ENCODE peak calls at places on chromosome 22, in seven cellular contexts. One of them, this sample, is unnamed.

GRCh38 chr22:36323182-36323854 is 64.4 kb downstream of the MYH9 start:
- DNase-seq in left ventricle myocardium inferior: peak; percentile 73
- DNase-seq in esophagus squamous epithelium: no peak
- DNase-seq in lower lobe of right lung: peak; percentile 76
- DNase-seq in GM23338: no peak
- DNase-seq in spleen: no peak
- DNase-seq in lower leg skin: peak; percentile 92
- DNase-seq in this sample: peak; percentile 79

GRCh38 chr22:29481265-29482000 is 1.4 kb downstream of the NEFH start:
- DNase-seq in left ventricle myocardium inferior: no peak
- DNase-seq in lower leg skin: no peak
- DNase-seq in lower lobe of right lung: no peak
- DNase-seq in spleen: no peak
- DNase-seq in GM23338: peak; percentile 92
- DNase-seq in esophagus squamous epithelium: no peak
- DNase-seq in this sample: no peak

GRCh38 chr22:27032121-27032761 is 374.9 kb downstream of the MIAT start:
- DNase-seq in lower leg skin: no peak
- DNase-seq in left ventricle myocardium inferior: no peak
- DNase-seq in GM23338: peak; percentile 87
- DNase-seq in esophagus squamous epithelium: no peak
- DNase-seq in spleen: no peak
- DNase-seq in lower lobe of right lung: no peak
- DNase-seq in this sample: no peak

GRCh38 chr22:35930933-35931332 is 97.7 kb downstream of the RBFOX2 start:
- DNase-seq in esophagus squamous epithelium: no peak
- DNase-seq in left ventricle myocardium inferior: no peak
- DNase-seq in spleen: no peak
- DNase-seq in lower leg skin: no peak
- DNase-seq in GM23338: peak; percentile 56
- DNase-seq in lower lobe of right lung: no peak
- DNase-seq in this sample: no peak

GRCh38 chr22:41844036-41844435 is 11.1 kb downstream of the SREBF2 start:
- DNase-seq in spleen: no peak
- DNase-seq in lower lobe of right lung: no peak
- DNase-seq in left ventricle myocardium inferior: no peak
- DNase-seq in GM23338: no peak
- DNase-seq in lower leg skin: no peak
- DNase-seq in esophagus squamous epithelium: no peak
- DNase-seq in this sample: no peak

GRCh38 chr22:38353701-38354100 is 36.5 kb upstream of the CSNK1E start:
- DNase-seq in spleen: no peak
- DNase-seq in lower leg skin: peak; percentile 76
- DNase-seq in lower lobe of right lung: no peak
- DNase-seq in esophagus squamous epithelium: no peak
- DNase-seq in left ventricle myocardium inferior: no peak
- DNase-seq in GM23338: peak; percentile 40
- DNase-seq in this sample: no peak

GRCh38 chr22:28410050-28410816 is 269.4 kb downstream of the TTC28 start:
- DNase-seq in esophagus squamous epithelium: no peak
- DNase-seq in lower leg skin: no peak
- DNase-seq in GM23338: peak; percentile 24
- DNase-seq in spleen: no peak
- DNase-seq in left ventricle myocardium inferior: no peak
- DNase-seq in lower lobe of right lung: no peak
- DNase-seq in this sample: no peak

GRCh38 chr22:25080855-25081254 is 118.8 kb upstream of the CRYBB3 start:
- DNase-seq in lower lobe of right lung: no peak
- DNase-seq in spleen: no peak
- DNase-seq in GM23338: no peak
- DNase-seq in left ventricle myocardium inferior: no peak
- DNase-seq in lower leg skin: no peak
- DNase-seq in esophagus squamous epithelium: no peak
- DNase-seq in this sample: no peak

GRCh38 chr22:37229012-37229804 is 14.9 kb downstream of the RAC2 start:
- DNase-seq in esophagus squamous epithelium: no peak
- DNase-seq in lower leg skin: no peak
- DNase-seq in spleen: peak; percentile 87
- DNase-seq in left ventricle myocardium inferior: no peak
- DNase-seq in GM23338: no peak
- DNase-seq in lower lobe of right lung: no peak
- DNase-seq in this sample: no peak

GRCh38 chr22:40599731-40600130 is 36.8 kb downstream of the MRTFA start:
- DNase-seq in GM23338: no peak
- DNase-seq in esophagus squamous epithelium: no peak
- DNase-seq in spleen: no peak
- DNase-seq in left ventricle myocardium inferior: no peak
- DNase-seq in lower lobe of right lung: no peak
- DNase-seq in lower leg skin: no peak
- DNase-seq in this sample: no peak

GRCh38 chr22:20956258-20957117 is 10.6 kb upstream of the AIFM3 start:
- DNase-seq in lower leg skin: no peak
- DNase-seq in lower lobe of right lung: no peak
- DNase-seq in left ventricle myocardium inferior: no peak
- DNase-seq in esophagus squamous epithelium: no peak
- DNase-seq in spleen: no peak
- DNase-seq in GM23338: peak; percentile 87
- DNase-seq in this sample: peak; percentile 67

GRCh38 chr22:37752189-37753061 is 55.3 kb upstream of the GCAT start:
- DNase-seq in spleen: peak; percentile 88
- DNase-seq in GM23338: no peak
- DNase-seq in lower lobe of right lung: peak; percentile 87
- DNase-seq in left ventricle myocardium inferior: peak; percentile 95
- DNase-seq in lower leg skin: peak; percentile 97
- DNase-seq in esophagus squamous epithelium: peak; percentile 58
- DNase-seq in this sample: peak; percentile 90

GRCh38 chr22:20080445-20080775 is 369 bp downstream of the DGCR8 start:
- DNase-seq in GM23338: peak; percentile 68
- DNase-seq in left ventricle myocardium inferior: peak; percentile 68
- DNase-seq in esophagus squamous epithelium: no peak
- DNase-seq in spleen: peak; percentile 94
- DNase-seq in lower lobe of right lung: peak; percentile 80
- DNase-seq in lower leg skin: peak; percentile 92
- DNase-seq in this sample: peak; percentile 89

GRCh38 chr22:21603973-21604372 is 25.8 kb downstream of the YDJC start:
- DNase-seq in lower leg skin: no peak
- DNase-seq in left ventricle myocardium inferior: no peak
- DNase-seq in esophagus squamous epithelium: no peak
- DNase-seq in lower lobe of right lung: no peak
- DNase-seq in spleen: no peak
- DNase-seq in GM23338: no peak
- DNase-seq in this sample: no peak

GRCh38 chr22:44445731-44446130 is 52.3 kb downstream of the RTL6 start:
- DNase-seq in spleen: peak; percentile 48
- DNase-seq in lower lobe of right lung: peak; percentile 9
- DNase-seq in GM23338: no peak
- DNase-seq in esophagus squamous epithelium: no peak
- DNase-seq in lower leg skin: peak; percentile 53
- DNase-seq in left ventricle myocardium inferior: no peak
- DNase-seq in this sample: peak; percentile 43

GRCh38 chr22:31861226-31861840 is 83.0 kb upstream of the YWHAH start:
- DNase-seq in lower lobe of right lung: no peak
- DNase-seq in left ventricle myocardium inferior: no peak
- DNase-seq in esophagus squamous epithelium: no peak
- DNase-seq in spleen: no peak
- DNase-seq in GM23338: no peak
- DNase-seq in lower leg skin: no peak
- DNase-seq in this sample: no peak

DNA sequence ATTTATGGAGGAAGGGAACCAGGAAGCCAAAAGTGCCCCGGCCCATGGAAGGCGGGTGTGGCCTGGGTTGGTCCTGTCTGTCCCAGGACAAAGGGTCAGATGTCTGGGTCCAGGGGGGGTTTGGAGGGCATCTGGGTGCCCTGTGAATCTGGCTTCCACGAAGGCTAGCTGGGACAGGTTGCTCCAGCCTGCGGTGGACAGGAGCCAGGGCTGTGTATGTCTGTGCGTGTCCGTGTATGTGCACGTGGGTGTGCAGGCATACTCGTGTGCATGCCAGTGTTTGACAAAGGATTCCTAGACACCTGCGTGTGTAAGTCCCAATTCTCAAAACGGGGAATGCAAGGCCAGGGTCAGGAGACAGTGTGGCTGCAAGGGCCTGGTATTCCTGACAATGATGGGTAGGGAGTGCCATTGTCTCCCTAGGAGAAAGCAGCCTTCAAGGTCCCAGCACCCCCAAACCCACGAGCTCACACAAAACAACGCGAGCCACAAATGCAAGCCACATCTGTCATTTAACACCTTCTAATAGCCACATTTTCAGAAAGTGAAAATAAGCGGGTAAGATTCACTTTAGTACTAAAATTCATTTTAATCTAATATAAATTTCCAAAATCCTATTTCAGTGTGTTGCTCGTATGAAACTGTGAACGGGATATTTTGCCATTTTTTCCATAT is 78.4 kb upstream of the WNT7B start:
- DNase-seq in spleen: peak; percentile 84
- DNase-seq in lower lobe of right lung: peak; percentile 68
- DNase-seq in left ventricle myocardium inferior: peak; percentile 63
- DNase-seq in lower leg skin: peak; percentile 90
- DNase-seq in esophagus squamous epithelium: no peak
- DNase-seq in GM23338: no peak
- DNase-seq in this sample: peak; percentile 75
- H3K4me3 ChIP-seq in spleen: peak overlapping the region; percentile 88
- H3K4me3 ChIP-seq in lower lobe of right lung: peak overlapping the region; percentile 87
- H3K4me3 ChIP-seq in left ventricle myocardium inferior: peak overlapping the region; percentile 84
- H3K4me3 ChIP-seq in lower leg skin: no peak overlapping the region
- H3K4me3 ChIP-seq in esophagus squamous epithelium: peak overlapping the region; percentile 48
- H3K4me3 ChIP-seq in GM23338: no peak overlapping the region
- H3K4me3 ChIP-seq in this sample: peak overlapping the region; percentile 81

GRCh38 chr22:23769321-23769965 is 1.7 kb upstream of the CHCHD10 start:
- DNase-seq in GM23338: no peak
- DNase-seq in left ventricle myocardium inferior: no peak
- DNase-seq in spleen: no peak
- DNase-seq in lower leg skin: no peak
- DNase-seq in lower lobe of right lung: no peak
- DNase-seq in esophagus squamous epithelium: no peak
- DNase-seq in this sample: no peak
- H3K4me3 ChIP-seq in GM23338: no peak overlapping the region
- H3K4me3 ChIP-seq in left ventricle myocardium inferior: no peak overlapping the region
- H3K4me3 ChIP-seq in spleen: no peak overlapping the region
- H3K4me3 ChIP-seq in lower leg skin: no peak overlapping the region
- H3K4me3 ChIP-seq in lower lobe of right lung: no peak overlapping the region
- H3K4me3 ChIP-seq in esophagus squamous epithelium: no peak overlapping the region
- H3K4me3 ChIP-seq in this sample: no peak overlapping the region

GRCh38 chr22:48596111-48596860 is 1231.4 kb downstream of the BRD1 start:
- DNase-seq in GM23338: no peak
- DNase-seq in spleen: no peak
- DNase-seq in lower leg skin: no peak
- DNase-seq in lower lobe of right lung: no peak
- DNase-seq in left ventricle myocardium inferior: no peak
- DNase-seq in esophagus squamous epithelium: no peak
- DNase-seq in this sample: no peak

GRCh38 chr22:48595511-48595905 is 1232.2 kb downstream of the BRD1 start:
- DNase-seq in spleen: no peak
- DNase-seq in lower leg skin: no peak
- DNase-seq in GM23338: no peak
- DNase-seq in esophagus squamous epithelium: no peak
- DNase-seq in lower lobe of right lung: no peak
- DNase-seq in left ventricle myocardium inferior: no peak
- DNase-seq in this sample: no peak

GRCh38 chr22:48594016-48594756 is 1233.5 kb downstream of the BRD1 start:
- DNase-seq in left ventricle myocardium inferior: no peak
- DNase-seq in esophagus squamous epithelium: no peak
- DNase-seq in spleen: no peak
- DNase-seq in lower lobe of right lung: no peak
- DNase-seq in GM23338: no peak
- DNase-seq in lower leg skin: no peak
- DNase-seq in this sample: no peak

GRCh38 chr22:48593551-48593950 is 1234.1 kb downstream of the BRD1 start:
- DNase-seq in left ventricle myocardium inferior: no peak
- DNase-seq in lower leg skin: no peak
- DNase-seq in GM23338: no peak
- DNase-seq in lower lobe of right lung: no peak
- DNase-seq in esophagus squamous epithelium: no peak
- DNase-seq in spleen: no peak
- DNase-seq in this sample: no peak

DNA sequence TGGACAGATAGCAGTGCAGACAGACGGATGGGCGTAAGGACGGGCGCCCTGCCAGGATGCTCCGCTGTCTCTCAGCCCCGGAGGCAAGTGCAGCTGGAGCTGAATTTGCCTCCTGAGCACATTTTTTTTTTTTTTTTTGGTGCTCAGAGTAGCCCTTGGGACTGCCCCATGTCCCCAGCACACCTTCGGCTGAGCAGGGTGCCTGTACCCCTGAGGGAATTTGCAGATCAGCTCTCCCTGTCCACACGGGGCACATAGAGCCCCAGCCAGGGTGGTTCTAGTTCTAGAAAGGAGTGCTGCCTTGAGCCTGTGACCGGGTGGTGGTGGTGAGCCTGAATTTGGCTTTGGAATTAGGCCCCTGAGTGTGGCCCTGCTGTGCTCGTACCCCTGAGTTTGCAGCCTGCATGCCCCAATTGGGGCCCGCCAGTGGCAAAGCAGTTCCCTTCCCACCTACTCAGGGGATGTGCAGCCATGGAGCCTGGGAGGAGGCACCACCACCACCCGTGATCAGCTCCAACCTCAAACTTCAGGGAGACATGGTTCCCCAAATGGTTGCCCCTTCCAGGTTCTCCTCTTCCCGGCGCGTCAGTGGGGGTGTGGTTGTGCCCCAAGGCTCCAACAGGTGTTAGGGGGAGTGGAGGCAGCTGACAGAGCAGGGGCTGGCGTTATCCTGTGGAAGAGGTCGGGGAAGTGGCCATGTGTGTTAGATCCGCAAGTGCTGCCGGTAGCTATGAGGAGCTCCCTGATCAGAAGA is 1232.7 kb downstream of the BRD1 start:
- DNase-seq in lower lobe of right lung: no peak
- DNase-seq in spleen: no peak
- DNase-seq in GM23338: no peak
- DNase-seq in left ventricle myocardium inferior: no peak
- DNase-seq in lower leg skin: no peak
- DNase-seq in esophagus squamous epithelium: no peak
- DNase-seq in this sample: no peak
- H3K4me3 ChIP-seq in lower lobe of right lung: no peak overlapping the region
- H3K4me3 ChIP-seq in spleen: no peak overlapping the region
- H3K4me3 ChIP-seq in GM23338: no peak overlapping the region
- H3K4me3 ChIP-seq in left ventricle myocardium inferior: no peak overlapping the region
- H3K4me3 ChIP-seq in lower leg skin: no peak overlapping the region
- H3K4me3 ChIP-seq in esophagus squamous epithelium: no peak overlapping the region
- H3K4me3 ChIP-seq in this sample: no peak overlapping the region

DNA sequence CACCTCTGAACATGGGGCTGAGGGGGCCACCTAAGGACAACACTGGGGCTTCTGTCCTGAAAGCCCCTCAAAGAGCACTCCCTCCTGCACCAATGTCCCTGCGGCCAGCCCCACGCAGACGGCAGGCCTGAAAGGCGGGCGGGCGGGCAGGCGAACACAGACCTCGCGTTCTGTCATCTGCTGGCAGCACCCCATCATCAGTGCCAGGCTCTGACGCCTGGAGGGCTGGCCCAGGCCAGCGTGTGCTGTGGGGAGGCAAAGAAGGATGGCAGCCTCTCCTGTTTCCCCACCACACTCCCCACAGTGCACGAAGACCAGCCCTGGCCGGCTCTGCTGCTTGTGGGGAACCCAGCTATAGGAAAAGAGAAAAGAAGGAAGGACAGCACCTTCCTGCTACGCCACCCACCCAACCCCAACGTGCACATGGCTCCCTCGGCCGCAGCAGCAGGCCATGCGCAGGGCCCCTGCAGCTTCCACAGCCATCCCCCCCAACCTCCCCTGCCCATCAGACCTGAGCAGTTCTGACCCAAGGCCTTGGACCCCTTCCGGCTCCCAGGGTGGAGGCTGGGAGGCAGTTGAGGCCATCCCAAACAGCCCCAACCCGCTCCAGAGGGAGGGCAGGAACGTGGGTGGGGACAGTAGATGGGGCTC is 3.5 kb downstream of the SBF1 start:
- DNase-seq in lower lobe of right lung: no peak
- DNase-seq in GM23338: no peak
- DNase-seq in left ventricle myocardium inferior: no peak
- DNase-seq in spleen: no peak
- DNase-seq in esophagus squamous epithelium: no peak
- DNase-seq in lower leg skin: no peak
- DNase-seq in this sample: no peak
- H3K4me3 ChIP-seq in lower lobe of right lung: no peak overlapping the region
- H3K4me3 ChIP-seq in GM23338: no peak overlapping the region
- H3K4me3 ChIP-seq in left ventricle myocardium inferior: no peak overlapping the region
- H3K4me3 ChIP-seq in spleen: peak overlapping the region; percentile 59
- H3K4me3 ChIP-seq in esophagus squamous epithelium: no peak overlapping the region
- H3K4me3 ChIP-seq in lower leg skin: no peak overlapping the region
- H3K4me3 ChIP-seq in this sample: no peak overlapping the region

This sample was measured in upper lobe of right lung.